ENCODE peak calls at places on chromosomes 5 and 9, in four cellular contexts. Z is stimulated activated CD8-positive, alpha-beta memory T cell treated with anti-CD3 and anti-CD28 coated beads, Interleukin-15, amount 100 ng/mL, for 1 hour; A is cardiac fibroblast; W is T follicular helper cell. G is an unnamed sample.

GRCh38 chr9:131299346-131299745 is 9.8 kb downstream of the PLPP7 start:
- DNase-seq in Z (no peak), A (no peak), W (no peak), G (no peak)

GRCh38 chr5:141529002-141529401 is 40.1 kb downstream of the PCDHGC5 start:
- DNase-seq in Z (no peak), A (peak), W (no peak), G (no peak)

GRCh38 chr5:81834021-81834660 is 83.2 kb upstream of the SSBP2 start:
- DNase-seq in Z (no peak), A (peak), W (no peak), G (no peak)

GRCh38 chr9:76624381-76625048 is 139.7 kb upstream of the PCA3 start:
- DNase-seq in Z (no peak), A (no peak), W (no peak), G (no peak)

GRCh38 chr9:27539479-27540441 is 10.1 kb upstream of the MOB3B start:
- DNase-seq in Z (no peak), A (peak), W (no peak), G (no peak)

GRCh38 chr9:91161465-91162275 is 200.0 kb downstream of the AUH start:
- DNase-seq in Z (no peak), A (no peak), W (no peak), G (no peak)

GRCh38 chr9:126836216-126836615 is 24.2 kb upstream of the ZBTB34 start:
- DNase-seq in Z (no peak), A (no peak), W (no peak), G (no peak)

GRCh38 chr5:127590154-127590722 is 58.6 kb upstream of the CTXN3 start:
- DNase-seq in Z (no peak), A (no peak), W (no peak), G (no peak)

GRCh38 chr9:4828776-4829175 is 36.0 kb downstream of the RCL1 start:
- DNase-seq in Z (no peak), A (peak), W (no peak), G (no peak)

GRCh38 chr5:29089591-29090141 is 2051.3 kb upstream of the CDH9 start:
- DNase-seq in Z (no peak), A (no peak), W (no peak), G (no peak)

GRCh38 chr5:67381240-67381875 is 184.8 kb upstream of the CD180 start:
- DNase-seq in Z (no peak), A (no peak), W (no peak), G (no peak)

GRCh38 chr5:65152131-65152530 is 329.6 kb downstream of the ADAMTS6 start:
- DNase-seq in Z (no peak), A (no peak), W (no peak), G (no peak)

GRCh38 chr9:28971881-28972280 is 1398.6 kb upstream of the C9orf72 start:
- DNase-seq in Z (no peak), A (no peak), W (no peak), G (no peak)